ENCODE peak calls at places on chromosomes 16 and 17, in seven cellular contexts. S, F, W, J, E, U and C are unnamed samples.

GRCh38 chr16:24776486-24777220 is 47.2 kb downstream of the TNRC6A start:
- DNase-seq in J (no peak), E (no peak), W (no peak), S (no peak), F (peak; percentile 9), U (no peak), C (no peak)

GRCh38 chr16:18816286-18816685 is 14.9 kb upstream of the ARL6IP1 start:
- DNase-seq in U (no peak), J (no peak), F (no peak), W (no peak), S (no peak), E (no peak), C (no peak)

GRCh38 chr17:79936661-79937434 is 97.6 kb upstream of the CBX4 start:
- DNase-seq in W (no peak), E (no peak), U (no peak), J (no peak), F (no peak), S (no peak), C (no peak)

GRCh38 chr16:65888201-65888600 is 478.3 kb upstream of the CDH5 start:
- DNase-seq in F (no peak), E (no peak), S (no peak), U (no peak), J (no peak), W (no peak), C (no peak)

GRCh38 chr16:28090646-28091377 is 27.3 kb upstream of the GSG1L start:
- DNase-seq in J (no peak), E (no peak), W (no peak), U (no peak), S (no peak), F (no peak), C (no peak)

GRCh38 chr17:78013683-78014467 is 55.4 kb downstream of the TNRC6C start:
- DNase-seq in F (no peak), E (peak; percentile 31), S (peak; percentile 62), U (peak; percentile 57), J (peak; percentile 54), W (peak; percentile 48), C (peak; percentile 72)

GRCh38 chr16:30965436-30965835 is 7.9 kb downstream of the SETD1A start:
- DNase-seq in J (no peak), U (no peak), E (no peak), F (no peak), S (no peak), W (no peak), C (no peak)

GRCh38 chr17:10072086-10072485 is 126.3 kb downstream of the GAS7 start:
- DNase-seq in J (no peak), E (no peak), U (no peak), W (no peak), F (no peak), S (no peak), C (peak; percentile 12)

GRCh38 chr17:77475012-77475976 is 334.5 kb downstream of the SEC14L1 start:
- DNase-seq in F (no peak), E (peak; percentile 36), W (peak; percentile 85), J (no peak), S (no peak), U (no peak), C (peak; percentile 65)

GRCh38 chr17:80596760-80597608 is 52.3 kb downstream of the RPTOR start:
- DNase-seq in U (no peak), S (no peak), J (no peak), E (no peak), F (no peak), W (peak; percentile 53), C (no peak)

GRCh38 chr16:46814790-46815189 is 16.2 kb downstream of the C16orf87 start:
- DNase-seq in S (no peak), F (no peak), J (no peak), U (no peak), W (no peak), E (no peak), C (no peak)

GRCh38 chr16:10242916-10243315 is 60.7 kb upstream of the GRIN2A start:
- DNase-seq in J (no peak), E (no peak), W (no peak), F (no peak), U (no peak), S (no peak), C (no peak)

GRCh38 chr16:1093284-1094123 is 2.5 kb downstream of the C1QTNF8 start:
- DNase-seq in J (peak; percentile 69), U (no peak), E (no peak), W (no peak), F (no peak), S (no peak), C (no peak)

GRCh38 chr16:72013888-72014538 is 5.5 kb downstream of the DHODH start:
- DNase-seq in E (peak; percentile 54), F (no peak), W (no peak), S (no peak), J (no peak), U (no peak), C (peak; percentile 37)

GRCh38 chr16:79540825-79541595 is 59.5 kb downstream of the MAF start:
- DNase-seq in W (no peak), E (no peak), F (no peak), J (no peak), U (no peak), S (no peak), C (no peak)

GRCh38 chr17:82175166-82175565 is 37.5 kb downstream of the CCDC57 start:
- DNase-seq in S (no peak), U (no peak), F (no peak), W (no peak), E (no peak), J (no peak), C (no peak)

GRCh38 chr16:66673691-66674090 is 22.9 kb downstream of the CMTM4 start:
- DNase-seq in U (no peak), S (no peak), J (no peak), E (no peak), F (no peak), W (no peak), C (no peak)

GRCh38 chr17:72383053-72383847 is 262.4 kb downstream of the SOX9 start:
- DNase-seq in E (no peak), J (no peak), U (no peak), S (no peak), W (no peak), F (no peak), C (no peak)

GRCh38 chr17:1039511-1040215 is 42.7 kb downstream of the TIMM22 start:
- DNase-seq in U (peak; percentile 63), F (no peak), W (no peak), E (no peak), S (peak; percentile 34), J (no peak), C (peak; percentile 38)

GRCh38 chr16:66278604-66279262 is 87.8 kb upstream of the CDH5 start:
- DNase-seq in W (peak; percentile 90), F (no peak), E (no peak), U (no peak), J (no peak), S (no peak), C (no peak)

GRCh38 chr16:85393674-85394510 is 219.2 kb upstream of the GSE1 start:
- DNase-seq in F (no peak), E (peak; percentile 84), S (no peak), W (no peak), J (no peak), U (peak; percentile 64), C (peak; percentile 80)

GRCh38 chr17:50426814-50427787 is 1.1 kb downstream of the ACSF2 start:
- DNase-seq in J (peak; percentile 69), S (peak; percentile 57), F (no peak), E (peak; percentile 26), U (peak; percentile 41), W (peak; percentile 43), C (peak; percentile 19)

GRCh38 chr17:29054835-29055234 is 11.9 kb downstream of the PIPOX start:
- DNase-seq in E (no peak), J (no peak), S (no peak), W (no peak), F (no peak), U (no peak), C (no peak)

GRCh38 chr17:75146597-75146996 is 7.7 kb downstream of the JPT1 start:
- DNase-seq in F (no peak), E (no peak), S (no peak), W (no peak), U (no peak), J (no peak), C (no peak)

GRCh38 chr17:44344939-44345496 is at the start of gene GRN:
- DNase-seq in E (peak; percentile 91), U (peak; percentile 97), S (peak; percentile 98), J (peak; percentile 99), W (peak; percentile 98), F (peak; percentile 93), C (peak; percentile 94)
- TF ChIP-seq CTCF in E (no peak), U (no peak), S (peak; percentile 2), J (no peak), W (no peak), F (no peak), C (no peak)

DNA sequence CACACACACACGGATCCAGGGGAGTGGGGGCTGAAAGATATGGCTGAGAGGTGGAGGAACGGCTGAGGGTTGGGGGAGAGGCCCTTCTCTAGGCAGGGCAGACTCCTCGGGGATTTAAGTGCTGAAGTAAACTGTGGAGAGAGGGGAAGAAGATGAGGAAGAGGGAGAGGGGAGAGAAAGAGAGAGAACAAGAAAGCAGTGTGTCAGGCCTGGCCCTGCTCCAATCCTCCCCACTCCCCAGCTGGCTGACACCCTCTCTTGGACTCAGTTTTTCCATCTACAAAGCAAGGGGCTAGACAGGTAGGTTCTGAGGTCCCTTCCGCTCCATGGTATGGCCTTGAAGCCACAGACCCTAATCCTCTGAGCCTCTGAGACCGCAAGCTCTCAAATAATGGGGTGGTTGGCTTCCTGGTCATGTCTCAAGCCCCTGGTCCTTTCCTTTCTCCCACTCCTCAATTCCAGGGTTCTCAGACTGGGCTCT is 2.0 kb downstream of the VAMP2 start:
- DNase-seq in E (no peak), S (no peak), W (no peak), F (no peak), U (no peak), J (no peak), C (no peak)
- H3K4me3 ChIP-seq in E (no peak overlapping the region), S (peak overlapping the region; percentile 100), W (no peak overlapping the region), F (peak overlapping the region; percentile 0), U (no peak overlapping the region), J (no peak overlapping the region), C (no peak overlapping the region)

GRCh38 chr17:7240375-7240774 is 1.1 kb upstream of the PHF23 start:
- DNase-seq in E (no peak), S (no peak), W (no peak), F (no peak), U (no peak), J (no peak), C (no peak)
- H3K27ac ChIP-seq in E (no peak overlapping the region), S (peak overlapping the region; percentile 98), W (no peak overlapping the region), F (peak overlapping the region; percentile 13), U (peak overlapping the region; percentile 51), J (peak overlapping the region; percentile 92), C (peak overlapping the region; percentile 99)

GRCh38 chr17:7931709-7932482 is at the start of the genes CNTROB and TRAPPC1:
- DNase-seq in S (peak; percentile 99), U (peak; percentile 100), E (peak; percentile 100), W (peak; percentile 99), J (peak; percentile 97), F (peak; percentile 99), C (peak; percentile 99)

GRCh38 chr17:7930841-7931631 is 710 bp downstream of the TRAPPC1 start:
- DNase-seq in W (no peak), S (no peak), J (no peak), U (no peak), E (peak; percentile 36), F (no peak), C (no peak)

GRCh38 chr17:7932483-7932891 is 481 bp downstream of the CNTROB start:
- DNase-seq in U (no peak), J (no peak), S (no peak), E (peak; percentile 45), F (no peak), W (peak; percentile 32), C (peak; percentile 46)

GRCh38 chr17:7935859-7936258 is 3.9 kb downstream of the CNTROB start:
- DNase-seq in U (no peak), F (no peak), S (no peak), E (no peak), W (no peak), J (no peak), C (no peak)

GRCh38 chr17:7932949-7933348 is 943 bp downstream of the CNTROB start:
- DNase-seq in W (peak; percentile 32), F (no peak), S (no peak), U (peak; percentile 53), J (no peak), E (peak; percentile 37), C (peak; percentile 53)
- TF ChIP-seq CTCF in W (no peak), F (no peak), S (no peak), U (no peak), J (no peak), E (no peak), C (no peak)